ENCODE peak calls at places on chromosomes 6 and 20, in seven cellular contexts. V, P, A, J, L, K and I are unnamed samples.

GRCh38 chr6:16555550-16555949 is 205.7 kb downstream of the ATXN1 start:
- DNase-seq in A (no peak), K (no peak), L (no peak), P (no peak), J (no peak), V (no peak), I (no peak)

GRCh38 chr6:37794825-37795224 is 24.7 kb upstream of the ZFAND3 start:
- DNase-seq in V (no peak), A (no peak), K (no peak), L (peak), J (no peak), P (peak), I (no peak)

GRCh38 chr20:4946585-4947378 is 54.5 kb downstream of the SLC23A2 start:
- DNase-seq in K (no peak), J (no peak), V (no peak), A (no peak), L (no peak), P (no peak), I (peak)

GRCh38 chr6:138250513-138251247 is 32.4 kb upstream of the PBOV1 start:
- DNase-seq in V (no peak), K (no peak), A (peak), J (no peak), P (peak), L (peak), I (no peak)

GRCh38 chr6:36241728-36242127 is 28.1 kb upstream of the PNPLA1 start:
- DNase-seq in V (no peak), K (no peak), A (no peak), L (peak), P (no peak), J (no peak), I (peak)

GRCh38 chr6:128277379-128277778 is 243.0 kb downstream of the PTPRK start:
- DNase-seq in V (no peak), J (no peak), P (no peak), A (no peak), L (no peak), K (no peak), I (no peak)

GRCh38 chr20:4809707-4810106 is 88.0 kb downstream of the PRND start:
- DNase-seq in P (no peak), L (no peak), A (no peak), J (no peak), K (no peak), V (peak), I (no peak)

GRCh38 chr20:20743511-20744169 is 31.2 kb upstream of the RALGAPA2 start:
- DNase-seq in P (peak), A (no peak), K (peak), J (no peak), L (no peak), V (no peak), I (no peak)

GRCh38 chr6:2630362-2630761 is 120.4 kb downstream of the MYLK4 start:
- DNase-seq in J (no peak), L (peak), K (no peak), V (no peak), P (peak), A (peak), I (no peak)

GRCh38 chr6:158938811-158939254 is 61.2 kb downstream of the RSPH3 start:
- DNase-seq in K (peak), P (no peak), A (no peak), J (peak), V (peak), L (no peak), I (no peak)

GRCh38 chr6:1605822-1606532 is 3.7 kb upstream of the FOXC1 start:
- DNase-seq in L (no peak), V (no peak), A (no peak), P (peak), K (peak), J (no peak), I (no peak)

GRCh38 chr6:44285552-44286284 is 15.5 kb downstream of the TMEM151B start:
- DNase-seq in K (peak), J (no peak), A (no peak), L (peak), P (peak), V (no peak), I (no peak)

GRCh38 chr6:5278047-5278446 is 16.7 kb downstream of the FARS2 start:
- DNase-seq in A (no peak), P (no peak), L (no peak), V (no peak), J (no peak), K (no peak), I (peak)

GRCh38 chr6:21634582-21634981 is 41.0 kb downstream of the SOX4 start:
- DNase-seq in V (no peak), P (peak), L (peak), K (no peak), A (peak), J (no peak), I (no peak)

GRCh38 chr6:46271107-46271506 is 100.3 kb upstream of the ENPP5 start:
- DNase-seq in P (no peak), A (no peak), K (no peak), V (no peak), L (no peak), J (no peak), I (no peak)

GRCh38 chr20:1734269-1734858 is 76.8 kb upstream of the SIRPG start:
- DNase-seq in A (no peak), K (no peak), P (peak), J (no peak), L (no peak), V (peak), I (no peak)

GRCh38 chr20:51412333-51412761 is 130.2 kb downstream of the NFATC2 start:
- DNase-seq in L (peak), K (no peak), J (no peak), P (peak), A (no peak), V (no peak), I (no peak)

GRCh38 chr6:106820412-106820852 is 154.1 kb downstream of the CD24 start:
- DNase-seq in K (no peak), J (no peak), L (peak), P (peak), A (peak), V (no peak), I (no peak)

GRCh38 chr6:41647061-41647511 is 8.8 kb downstream of the MDFI start:
- DNase-seq in J (no peak), P (peak), A (no peak), V (no peak), K (no peak), L (no peak), I (no peak)

GRCh38 chr20:43921227-43921780 is 6.7 kb downstream of the TOX2 start:
- DNase-seq in V (no peak), P (no peak), J (no peak), L (no peak), A (no peak), K (no peak), I (peak)
- H3K4me3 ChIP-seq in V (no peak), P (no peak), J (no peak), L (no peak), A (no peak), K (no peak), I (no peak)

GRCh38 chr20:64155258-64156135 is 8.8 kb upstream of the MYT1 start:
- DNase-seq in L (no peak), A (no peak), J (no peak), P (no peak), K (no peak), V (no peak), I (no peak)

GRCh38 chr20:64157878-64158277 is 6.4 kb upstream of the MYT1 start:
- DNase-seq in V (no peak), K (no peak), J (no peak), A (no peak), P (no peak), L (no peak), I (no peak)

GRCh38 chr20:64154590-64155257 is 9.5 kb upstream of the MYT1 start:
- DNase-seq in J (no peak), A (no peak), L (no peak), K (no peak), V (no peak), P (no peak), I (no peak)

GRCh38 chr20:64156886-64157875 is 7.1 kb upstream of the MYT1 start:
- DNase-seq in L (no peak), P (no peak), K (no peak), A (no peak), V (no peak), J (no peak), I (no peak)

GRCh38 chr20:64156136-64156885 is 7.9 kb upstream of the MYT1 start:
- DNase-seq in K (no peak), P (no peak), A (no peak), L (no peak), V (no peak), J (no peak), I (no peak)
- H3K4me3 ChIP-seq in K (no peak), P (no peak), A (no peak), L (no peak), V (no peak), J (no peak), I (no peak)

DNA sequence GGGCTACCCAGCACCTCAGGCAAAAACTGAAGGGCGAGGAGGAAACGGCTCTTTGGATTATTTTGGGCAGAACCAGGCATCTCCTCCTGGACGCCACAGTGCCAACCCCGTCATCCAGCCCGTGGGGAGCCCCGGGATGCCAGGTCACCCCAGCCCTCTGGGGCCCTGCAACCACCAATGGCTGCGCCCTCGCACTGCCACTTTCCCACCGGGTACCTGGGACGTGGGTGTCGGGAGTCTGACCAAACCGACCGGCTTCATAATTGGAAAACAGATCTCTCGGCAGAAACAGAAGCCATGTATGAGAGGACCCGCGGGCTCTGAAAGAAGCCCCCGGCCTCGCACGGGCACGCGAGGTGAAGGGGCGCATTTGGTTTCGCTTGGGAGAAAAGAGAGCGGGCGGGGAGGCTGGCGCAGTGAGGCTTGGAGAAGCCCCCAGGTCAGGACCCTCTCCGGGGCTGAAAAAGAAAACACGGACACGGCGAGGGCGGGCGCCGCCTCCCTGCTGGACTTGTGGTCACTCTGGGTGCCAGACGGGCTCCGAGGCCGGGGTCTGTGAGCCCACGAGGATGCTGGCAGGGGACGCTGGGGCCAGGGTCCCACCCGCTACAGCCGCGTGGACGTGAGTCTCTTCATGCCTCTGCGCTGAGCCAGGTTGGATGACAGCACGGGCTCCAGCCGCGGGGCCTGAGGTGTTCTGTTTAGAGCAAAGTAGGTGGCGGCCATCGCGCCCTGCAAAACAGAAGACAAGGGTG is 29.6 kb upstream of the MPC1 start:
- DNase-seq in L (no peak), J (no peak), P (no peak), V (no peak), A (no peak), K (no peak), I (no peak)
- H3K4me3 ChIP-seq in L (no peak), J (peak), P (no peak), V (peak), A (no peak), K (no peak), I (no peak)

GRCh38 chr6:32945106-32945761 is 4.4 kb upstream of the HLA-DMB start:
- DNase-seq in P (no peak), J (no peak), V (no peak), L (peak), K (no peak), A (no peak), I (no peak)
- H3K4me3 ChIP-seq in P (no peak), J (no peak), V (no peak), L (no peak), K (no peak), A (no peak), I (peak)

GRCh38 chr6:28981391-28981832 is 23.7 kb downstream of the ZNF311 start:
- DNase-seq in K (peak), P (peak), L (peak), J (peak), A (no peak), V (peak), I (peak)
- H3K4me3 ChIP-seq in K (peak), P (peak), L (peak), J (peak), A (peak), V (peak), I (peak)

GRCh38 chr6:31083742-31084354 is 28.5 kb downstream of the C6orf15 start:
- DNase-seq in P (peak), A (no peak), V (no peak), J (peak), K (peak), L (peak), I (peak)

GRCh38 chr6:31087494-31088089 is 24.8 kb downstream of the C6orf15 start:
- DNase-seq in V (peak), K (peak), L (peak), A (peak), J (peak), P (peak), I (peak)

GRCh38 chr6:31090275-31090972 is 22.0 kb downstream of the C6orf15 start:
- DNase-seq in V (no peak), P (no peak), K (no peak), A (no peak), L (no peak), J (no peak), I (no peak)

GRCh38 chr6:31090973-31091364 is 21.4 kb downstream of the C6orf15 start:
- DNase-seq in A (no peak), V (no peak), K (no peak), L (no peak), P (no peak), J (no peak), I (no peak)

DNA sequence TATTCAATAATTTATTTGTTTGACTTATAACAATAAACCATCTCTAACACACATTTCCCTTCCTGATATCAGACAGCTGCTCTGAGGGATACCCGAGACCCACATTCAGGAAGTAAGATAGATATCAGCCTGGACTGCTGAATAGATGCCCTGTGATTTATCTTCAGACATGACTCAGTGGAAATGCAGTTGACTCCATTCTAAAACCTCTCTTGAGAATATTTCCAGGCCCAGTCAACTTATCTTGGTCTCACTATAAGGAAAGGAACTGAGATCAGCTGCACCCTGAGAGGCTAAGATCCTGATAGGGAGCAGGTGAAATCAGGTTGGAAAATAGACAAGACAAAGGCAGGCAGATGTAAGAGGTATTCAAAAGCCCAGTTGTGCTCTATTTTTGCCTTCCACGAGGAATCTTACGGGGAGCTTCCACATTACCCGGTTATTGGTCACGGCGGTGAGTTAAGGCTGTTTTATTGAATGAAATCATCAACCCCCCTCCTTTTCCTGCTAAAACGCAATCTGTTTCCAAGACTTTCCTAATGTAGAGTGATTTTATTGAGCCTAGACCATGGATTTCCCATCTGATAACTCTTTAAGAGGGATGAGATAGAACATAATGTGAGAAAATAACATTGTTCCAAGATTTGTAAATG is 25.5 kb downstream of the C6orf15 start:
- DNase-seq in V (no peak), J (no peak), L (peak), P (peak), K (no peak), A (peak), I (no peak)
- H3K4me3 ChIP-seq in V (no peak), J (no peak), L (no peak), P (peak), K (no peak), A (no peak), I (no peak)

DNA sequence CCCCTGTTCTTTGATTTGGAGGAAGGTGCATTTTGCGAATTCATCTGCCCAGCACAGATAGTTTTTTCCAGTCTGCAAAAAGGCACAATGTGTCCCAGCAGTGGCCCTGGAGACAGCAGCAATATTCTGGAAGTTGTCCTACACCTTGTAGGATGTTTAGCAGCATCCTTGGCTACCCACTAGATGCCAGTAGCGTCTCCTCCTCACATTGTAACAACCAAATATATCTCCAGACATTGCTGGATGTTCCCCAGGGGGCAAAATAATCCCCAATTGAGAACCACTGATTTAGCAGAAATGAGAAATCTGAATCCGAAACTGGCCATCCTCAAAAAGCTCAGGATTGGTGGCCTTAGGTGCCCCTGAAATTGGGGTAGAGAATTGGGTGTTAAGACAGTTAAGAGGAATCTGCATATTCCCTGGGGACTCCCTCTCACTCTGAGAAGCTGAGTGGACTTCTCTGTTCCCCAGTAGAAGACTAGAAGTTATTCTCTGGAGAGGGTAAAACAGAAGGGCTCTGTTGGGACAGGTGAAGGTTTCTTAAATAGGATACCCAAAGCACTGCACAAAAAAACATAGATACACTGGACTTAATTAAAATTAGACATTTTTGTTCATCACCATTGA is 12.1 kb downstream of the SUN5 start:
- DNase-seq in V (no peak), P (no peak), J (no peak), A (no peak), L (no peak), K (no peak), I (no peak)
- H3K4me3 ChIP-seq in V (no peak), P (no peak), J (no peak), A (no peak), L (no peak), K (no peak), I (no peak)